ENCODE peak calls at places on chromosomes 4 and X, in seven cellular contexts. Z is KBM-7; Y is EH; B is stimulated activated CD4-positive, alpha-beta T cell treated with anti-CD3 and anti-CD28 coated beads, Interleukin-4, amount 100 ng/mL, for 1 hour; S is hypothalamus; C is HFFc6; H is omental fat pad. V is an unnamed sample.

GRCh38 chrX:150486011-150486410 is 82.4 kb upstream of the MTM1 start:
- DNase-seq in Z (peak), Y (peak), B (peak), S (peak), C (peak), H (no peak), V (no peak)

GRCh38 chr4:184824081-184824775 is 1.5 kb downstream of the ACSL1 start:
- DNase-seq in Z (no peak), Y (no peak), B (no peak), S (no peak), C (no peak), H (no peak), V (no peak)

GRCh38 chr4:187414716-187415115 is 580.9 kb upstream of the ZFP42 start:
- DNase-seq in Z (no peak), Y (no peak), B (no peak), S (no peak), C (no peak), H (no peak), V (no peak)

GRCh38 chr4:189096717-189097116 is 844.0 kb upstream of the FRG1 start:
- DNase-seq in Z (no peak), Y (no peak), B (no peak), S (no peak), C (no peak), H (no peak), V (no peak)

GRCh38 chr4:148116264-148116663 is 325.9 kb downstream of the NR3C2 start:
- DNase-seq in Z (peak), Y (peak), B (no peak), S (no peak), C (peak), H (no peak), V (no peak)

GRCh38 chrX:109847257-109848187 is 114.5 kb upstream of the ACSL4 start:
- DNase-seq in Z (peak), Y (peak), B (no peak), S (no peak), C (peak), H (no peak), V (no peak)

GRCh38 chr4:17701882-17702281 is 79.5 kb downstream of the FAM184B start:
- DNase-seq in Z (no peak), Y (no peak), B (no peak), S (no peak), C (no peak), H (no peak), V (peak)

GRCh38 chrX:70434914-70435586 is 9.6 kb upstream of the DLG3 start:
- DNase-seq in Z (no peak), Y (peak), B (no peak), S (no peak), C (peak), H (no peak), V (no peak)

GRCh38 chr4:129603241-129603931 is 507.4 kb downstream of the C4orf33 start:
- DNase-seq in Z (no peak), Y (no peak), B (no peak), S (no peak), C (no peak), H (no peak), V (no peak)

GRCh38 chr4:123114915-123115756 is 192.7 kb upstream of the NUDT6 start:
- DNase-seq in Z (no peak), Y (no peak), B (no peak), S (no peak), C (no peak), H (no peak), V (peak)

GRCh38 chrX:11968470-11968869 is 169.8 kb upstream of the FRMPD4 start:
- DNase-seq in Z (no peak), Y (peak), B (no peak), S (no peak), C (no peak), H (no peak), V (no peak)

GRCh38 chr4:186192068-186192751 is 843 bp downstream of the CYP4V2 start:
- DNase-seq in Z (peak), Y (peak), B (peak), S (no peak), C (peak), H (peak), V (no peak)

GRCh38 chr4:111512081-111512774 is 633.0 kb upstream of the FAM241A start:
- DNase-seq in Z (no peak), Y (peak), B (no peak), S (no peak), C (peak), H (no peak), V (no peak)

GRCh38 chr4:149512489-149512888 is 303.2 kb downstream of the IQCM start:
- DNase-seq in Z (no peak), Y (no peak), B (no peak), S (no peak), C (no peak), H (no peak), V (no peak)

GRCh38 chr4:128776794-128777216 is 32.7 kb upstream of the JADE1 start:
- DNase-seq in Z (no peak), Y (peak), B (no peak), S (no peak), C (peak), H (peak), V (no peak)

GRCh38 chr4:153787156-153787555 is 1.7 kb downstream of the SFRP2 start:
- DNase-seq in Z (no peak), Y (no peak), B (no peak), S (no peak), C (no peak), H (no peak), V (no peak)

GRCh38 chrX:103779156-103779555 is 2.5 kb downstream of the PLP1 start:
- DNase-seq in Z (no peak), Y (peak), B (no peak), S (peak), C (no peak), H (no peak), V (no peak)

GRCh38 chr4:1600811-1601532 is 83.1 kb downstream of the FAM53A start:
- DNase-seq in Z (no peak), Y (no peak), B (no peak), S (no peak), C (no peak), H (no peak), V (no peak)

GRCh38 chr4:79917246-79917645 is 155.8 kb downstream of the ANTXR2 start:
- DNase-seq in Z (peak), Y (peak), B (peak), S (no peak), C (peak), H (no peak), V (no peak)

GRCh38 chr4:48275247-48275646 is 5.6 kb upstream of the TEC start:
- DNase-seq in Z (peak), Y (peak), B (no peak), S (no peak), C (peak), H (no peak), V (no peak)

GRCh38 chr4:189802884-189803283 is 137.8 kb upstream of the FRG1 start:
- DNase-seq in Z (peak), Y (no peak), B (no peak), S (no peak), C (no peak), H (no peak), V (no peak)

GRCh38 chr4:38188631-38189101 is 228.5 kb downstream of the PTTG2 start:
- DNase-seq in Z (no peak), Y (peak), B (no peak), S (no peak), C (no peak), H (no peak), V (no peak)

GRCh38 chrX:38183577-38183976 is 37.1 kb downstream of the SRPX start:
- DNase-seq in Z (no peak), Y (peak), B (no peak), S (no peak), C (no peak), H (no peak), V (no peak)

GRCh38 chr4:123182289-123182688 is 214.3 kb upstream of the SPRY1 start:
- DNase-seq in Z (no peak), Y (no peak), B (no peak), S (no peak), C (no peak), H (no peak), V (no peak)

GRCh38 chr4:112075129-112075753 is 70.0 kb upstream of the FAM241A start:
- DNase-seq in Z (peak), Y (peak), B (no peak), S (no peak), C (peak), H (no peak), V (no peak)

GRCh38 chr4:183291070-183291469 is 29.0 kb downstream of the CLDN22 start:
- DNase-seq in Z (no peak), Y (no peak), B (no peak), S (no peak), C (no peak), H (no peak), V (no peak)

GRCh38 chr4:48369248-48369647 is 27.9 kb downstream of the SLAIN2 start:
- DNase-seq in Z (no peak), Y (peak), B (no peak), S (no peak), C (no peak), H (no peak), V (no peak)

GRCh38 chrX:139293991-139294390 is 236.5 kb upstream of the F9 start:
- DNase-seq in Z (no peak), Y (no peak), B (no peak), S (no peak), C (no peak), H (no peak), V (no peak)

GRCh38 chr4:165612936-165613335 is 234.1 kb downstream of the CPE start:
- DNase-seq in Z (no peak), Y (no peak), B (no peak), S (no peak), C (no peak), H (no peak), V (no peak)

GRCh38 chrX:99383786-99384185 is 1026.3 kb downstream of the PCDH19 start:
- DNase-seq in Z (no peak), Y (no peak), B (no peak), S (no peak), C (no peak), H (no peak), V (no peak)

GRCh38 chr4:1553365-1553764 is 130.7 kb downstream of the FAM53A start:
- DNase-seq in Z (no peak), Y (no peak), B (no peak), S (no peak), C (no peak), H (no peak), V (no peak)

GRCh38 chrX:31070057-31070468 is 1.8 kb downstream of the FTHL17 start:
- DNase-seq in Z (peak), Y (no peak), B (no peak), S (no peak), C (no peak), H (no peak), V (no peak)

GRCh38 chr4:183471960-183472708 is 27.7 kb downstream of the CDKN2AIP start:
- DNase-seq in Z (peak), Y (peak), B (peak), S (peak), C (peak), H (peak), V (peak)